ENCODE peak calls at places on chromosomes 16 and 17, in five cellular contexts. One of them, this sample, is unnamed.

GRCh38 chr17:4440021-4440420 is 6.3 kb downstream of the SPNS3 start:
- DNase-seq in prostate gland: no peak
- DNase-seq in Peyer's patch: no peak
- DNase-seq in psoas muscle: no peak
- DNase-seq in right lobe of liver: no peak
- DNase-seq in this sample: no peak

GRCh38 chr16:75305364-75306101 is 54.1 kb upstream of the BCAR1 start:
- DNase-seq in prostate gland: peak; percentile 90
- DNase-seq in Peyer's patch: peak; percentile 78
- DNase-seq in psoas muscle: peak; percentile 89
- DNase-seq in right lobe of liver: peak; percentile 83
- DNase-seq in this sample: no peak

GRCh38 chr17:58270476-58271290 is 10.1 kb downstream of the MPO start:
- DNase-seq in prostate gland: no peak
- DNase-seq in Peyer's patch: no peak
- DNase-seq in psoas muscle: no peak
- DNase-seq in right lobe of liver: no peak
- DNase-seq in this sample: peak; percentile 47

GRCh38 chr17:8739104-8739503 is 5.5 kb downstream of the CCDC42 start:
- DNase-seq in prostate gland: no peak
- DNase-seq in Peyer's patch: no peak
- DNase-seq in psoas muscle: no peak
- DNase-seq in right lobe of liver: no peak
- DNase-seq in this sample: no peak

GRCh38 chr17:12545877-12546513 is 119.7 kb upstream of the MYOCD start:
- DNase-seq in prostate gland: no peak
- DNase-seq in Peyer's patch: no peak
- DNase-seq in psoas muscle: no peak
- DNase-seq in right lobe of liver: no peak
- DNase-seq in this sample: no peak

GRCh38 chr16:64453643-64454042 is 668.2 kb downstream of the CDH11 start:
- DNase-seq in prostate gland: no peak
- DNase-seq in Peyer's patch: no peak
- DNase-seq in psoas muscle: no peak
- DNase-seq in right lobe of liver: no peak
- DNase-seq in this sample: no peak

GRCh38 chr16:19135896-19136438 is 22.2 kb downstream of the ITPRIPL2 start:
- DNase-seq in prostate gland: peak; percentile 69
- DNase-seq in Peyer's patch: peak; percentile 87
- DNase-seq in psoas muscle: peak; percentile 61
- DNase-seq in right lobe of liver: no peak
- DNase-seq in this sample: no peak

GRCh38 chr17:42484304-42484703 is 25.6 kb downstream of the ATP6V0A1 start:
- DNase-seq in prostate gland: no peak
- DNase-seq in Peyer's patch: peak; percentile 50
- DNase-seq in psoas muscle: no peak
- DNase-seq in right lobe of liver: no peak
- DNase-seq in this sample: no peak

GRCh38 chr17:68381076-68381900 is 76.0 kb downstream of the WIPI1 start:
- DNase-seq in prostate gland: no peak
- DNase-seq in Peyer's patch: no peak
- DNase-seq in psoas muscle: no peak
- DNase-seq in right lobe of liver: no peak
- DNase-seq in this sample: peak; percentile 77

GRCh38 chr17:1730345-1731193 is 6.1 kb downstream of the WDR81 start:
- DNase-seq in prostate gland: peak; percentile 81
- DNase-seq in Peyer's patch: peak; percentile 66
- DNase-seq in psoas muscle: peak; percentile 96
- DNase-seq in right lobe of liver: peak; percentile 71
- DNase-seq in this sample: peak; percentile 86

GRCh38 chr17:72143245-72143644 is 22.4 kb downstream of the SOX9 start:
- DNase-seq in prostate gland: no peak
- DNase-seq in Peyer's patch: no peak
- DNase-seq in psoas muscle: no peak
- DNase-seq in right lobe of liver: no peak
- DNase-seq in this sample: no peak

GRCh38 chr16:10655415-10655977 is 39.2 kb downstream of the TEKT5 start:
- DNase-seq in prostate gland: no peak
- DNase-seq in Peyer's patch: no peak
- DNase-seq in psoas muscle: no peak
- DNase-seq in right lobe of liver: no peak
- DNase-seq in this sample: no peak

GRCh38 chr16:25126820-25127232 is 15.3 kb downstream of the LCMT1 start:
- DNase-seq in prostate gland: no peak
- DNase-seq in Peyer's patch: no peak
- DNase-seq in psoas muscle: no peak
- DNase-seq in right lobe of liver: no peak
- DNase-seq in this sample: no peak

GRCh38 chr16:58086381-58087208 is 42.6 kb downstream of the CFAP20 start:
- DNase-seq in prostate gland: no peak
- DNase-seq in Peyer's patch: no peak
- DNase-seq in psoas muscle: no peak
- DNase-seq in right lobe of liver: no peak
- DNase-seq in this sample: no peak

GRCh38 chr17:182164-182751 is 808 bp upstream of the DOC2B start:
- DNase-seq in prostate gland: no peak
- DNase-seq in Peyer's patch: no peak
- DNase-seq in psoas muscle: no peak
- DNase-seq in right lobe of liver: peak; percentile 74
- DNase-seq in this sample: peak; percentile 83

GRCh38 chr16:78005881-78006280 is 16.5 kb upstream of the CLEC3A start:
- DNase-seq in prostate gland: no peak
- DNase-seq in Peyer's patch: no peak
- DNase-seq in psoas muscle: no peak
- DNase-seq in right lobe of liver: no peak
- DNase-seq in this sample: no peak

GRCh38 chr16:6132121-6132520 is 1034.5 kb upstream of the EEF2KMT start:
- DNase-seq in prostate gland: no peak
- DNase-seq in Peyer's patch: no peak
- DNase-seq in psoas muscle: no peak
- DNase-seq in right lobe of liver: no peak
- DNase-seq in this sample: no peak

GRCh38 chr17:50344712-50345380 is 1.1 kb upstream of the XYLT2 start:
- DNase-seq in prostate gland: no peak
- DNase-seq in Peyer's patch: no peak
- DNase-seq in psoas muscle: no peak
- DNase-seq in right lobe of liver: no peak
- DNase-seq in this sample: no peak

GRCh38 chr16:47777191-47777590 is 316.1 kb downstream of the PHKB start:
- DNase-seq in prostate gland: no peak
- DNase-seq in Peyer's patch: no peak
- DNase-seq in psoas muscle: no peak
- DNase-seq in right lobe of liver: no peak
- DNase-seq in this sample: no peak

GRCh38 chr17:42183741-42184711 is 1.2 kb downstream of the HCRT start:
- DNase-seq in prostate gland: peak; percentile 24
- DNase-seq in Peyer's patch: peak; percentile 89
- DNase-seq in psoas muscle: peak; percentile 89
- DNase-seq in right lobe of liver: peak; percentile 76
- DNase-seq in this sample: peak; percentile 90

GRCh38 chr16:20879175-20880053 is 20.7 kb downstream of the DCUN1D3 start:
- DNase-seq in prostate gland: no peak
- DNase-seq in Peyer's patch: no peak
- DNase-seq in psoas muscle: no peak
- DNase-seq in right lobe of liver: no peak
- DNase-seq in this sample: no peak

GRCh38 chr16:13958438-13958837 is 38.5 kb downstream of the ERCC4 start:
- DNase-seq in prostate gland: no peak
- DNase-seq in Peyer's patch: no peak
- DNase-seq in psoas muscle: no peak
- DNase-seq in right lobe of liver: no peak
- DNase-seq in this sample: no peak

GRCh38 chr17:42027961-42028790 is 8.3 kb downstream of the NKIRAS2 start:
- DNase-seq in prostate gland: no peak
- DNase-seq in Peyer's patch: no peak
- DNase-seq in psoas muscle: no peak
- DNase-seq in right lobe of liver: peak; percentile 53
- DNase-seq in this sample: no peak

GRCh38 chr16:48501516-48502377 is 108.2 kb downstream of the N4BP1 start:
- DNase-seq in prostate gland: no peak
- DNase-seq in Peyer's patch: no peak
- DNase-seq in psoas muscle: no peak
- DNase-seq in right lobe of liver: no peak
- DNase-seq in this sample: no peak

GRCh38 chr16:19997734-19998133 is 76.0 kb downstream of the GPR139 start:
- DNase-seq in prostate gland: no peak
- DNase-seq in Peyer's patch: no peak
- DNase-seq in psoas muscle: no peak
- DNase-seq in right lobe of liver: peak; percentile 15
- DNase-seq in this sample: no peak

GRCh38 chr17:67693811-67694210 is 23.9 kb upstream of the NOL11 start:
- DNase-seq in prostate gland: no peak
- DNase-seq in Peyer's patch: no peak
- DNase-seq in psoas muscle: no peak
- DNase-seq in right lobe of liver: no peak
- DNase-seq in this sample: no peak

GRCh38 chr17:2418572-2418971 is 17.7 kb upstream of the MNT start:
- DNase-seq in prostate gland: no peak
- DNase-seq in Peyer's patch: no peak
- DNase-seq in psoas muscle: peak; percentile 67
- DNase-seq in right lobe of liver: no peak
- DNase-seq in this sample: peak; percentile 45

GRCh38 chr16:87556941-87557459 is 45.3 kb upstream of the JPH3 start:
- DNase-seq in prostate gland: no peak
- DNase-seq in Peyer's patch: no peak
- DNase-seq in psoas muscle: peak; percentile 70
- DNase-seq in right lobe of liver: peak; percentile 78
- DNase-seq in this sample: no peak

GRCh38 chr16:53761967-53762726 is 58.2 kb downstream of the FTO start:
- DNase-seq in prostate gland: no peak
- DNase-seq in Peyer's patch: no peak
- DNase-seq in psoas muscle: no peak
- DNase-seq in right lobe of liver: no peak
- DNase-seq in this sample: no peak

GRCh38 chr16:27366687-27367462 is 35.1 kb upstream of the IL21R start:
- DNase-seq in prostate gland: no peak
- DNase-seq in Peyer's patch: peak; percentile 54
- DNase-seq in psoas muscle: no peak
- DNase-seq in right lobe of liver: peak; percentile 52
- DNase-seq in this sample: peak; percentile 65

GRCh38 chr17:39754958-39755549 is 17.3 kb downstream of the GRB7 start:
- DNase-seq in prostate gland: no peak
- DNase-seq in Peyer's patch: no peak
- DNase-seq in psoas muscle: peak; percentile 55
- DNase-seq in right lobe of liver: no peak
- DNase-seq in this sample: no peak

GRCh38 chr17:32525116-32525515 is 38.3 kb downstream of the CDK5R1 start:
- DNase-seq in prostate gland: no peak
- DNase-seq in Peyer's patch: no peak
- DNase-seq in psoas muscle: no peak
- DNase-seq in right lobe of liver: no peak
- DNase-seq in this sample: no peak

GRCh38 chr17:8904686-8905085 is 37.2 kb upstream of the PIK3R6 start:
- DNase-seq in prostate gland: no peak
- DNase-seq in Peyer's patch: no peak
- DNase-seq in psoas muscle: no peak
- DNase-seq in right lobe of liver: no peak
- DNase-seq in this sample: no peak

GRCh38 chr17:51371732-51372151 is 111.4 kb downstream of the UTP18 start:
- DNase-seq in prostate gland: peak; percentile 34
- DNase-seq in Peyer's patch: no peak
- DNase-seq in psoas muscle: no peak
- DNase-seq in right lobe of liver: peak; percentile 29
- DNase-seq in this sample: no peak
- TF ChIP-seq CTCF in prostate gland: no peak
- TF ChIP-seq CTCF in Peyer's patch: peak; percentile 35
- TF ChIP-seq CTCF in psoas muscle: peak; percentile 39
- TF ChIP-seq CTCF in right lobe of liver: peak; percentile 58
- TF ChIP-seq CTCF in this sample: peak; percentile 45

GRCh38 chr17:79183221-79184158 is 108.9 kb downstream of the ENGASE start:
- DNase-seq in prostate gland: no peak
- DNase-seq in Peyer's patch: no peak
- DNase-seq in psoas muscle: no peak
- DNase-seq in right lobe of liver: no peak
- DNase-seq in this sample: no peak
- H3K4me3 ChIP-seq in prostate gland: peak overlapping the region; percentile 7
- H3K4me3 ChIP-seq in Peyer's patch: no peak overlapping the region
- H3K4me3 ChIP-seq in psoas muscle: peak overlapping the region; percentile 34
- H3K4me3 ChIP-seq in right lobe of liver: no peak overlapping the region
- H3K4me3 ChIP-seq in this sample: no peak overlapping the region

GRCh38 chr16:73569266-73569665 is 521.3 kb upstream of the ZFHX3 start:
- DNase-seq in prostate gland: no peak
- DNase-seq in Peyer's patch: no peak
- DNase-seq in psoas muscle: no peak
- DNase-seq in right lobe of liver: no peak
- DNase-seq in this sample: no peak

GRCh38 chr16:73568769-73569168 is 520.8 kb upstream of the ZFHX3 start:
- DNase-seq in prostate gland: no peak
- DNase-seq in Peyer's patch: no peak
- DNase-seq in psoas muscle: no peak
- DNase-seq in right lobe of liver: no peak
- DNase-seq in this sample: no peak

DNA sequence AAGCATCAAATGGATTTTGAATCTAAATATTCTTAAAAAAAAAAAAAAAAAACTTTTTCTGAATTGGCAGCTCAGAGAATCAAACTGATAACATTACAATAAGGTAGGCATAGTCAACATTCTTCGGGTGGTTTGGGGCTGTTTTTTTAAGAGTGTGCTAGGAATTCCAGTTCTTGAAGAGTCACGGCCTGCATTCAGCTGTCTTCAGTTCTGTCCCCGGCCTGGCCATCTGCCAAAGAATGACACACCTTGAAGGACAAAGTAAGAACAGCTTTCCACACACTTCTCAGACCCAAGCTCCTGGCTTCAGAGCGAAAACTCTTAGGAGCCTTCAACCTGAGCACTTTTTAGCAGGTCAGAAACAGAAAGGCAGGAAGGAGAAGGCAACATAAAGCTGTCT is 524.2 kb upstream of the ZFHX3 start:
- DNase-seq in prostate gland: peak; percentile 63
- DNase-seq in Peyer's patch: no peak
- DNase-seq in psoas muscle: peak; percentile 77
- DNase-seq in right lobe of liver: peak; percentile 40
- DNase-seq in this sample: peak; percentile 71
- H3K36me3 ChIP-seq in prostate gland: no peaks in the 10 kb centered on the region
- H3K36me3 ChIP-seq in Peyer's patch: no peaks in the 10 kb centered on the region
- H3K36me3 ChIP-seq in psoas muscle: no peaks in the 10 kb centered on the region
- H3K36me3 ChIP-seq in right lobe of liver: no peaks in the 10 kb centered on the region
- H3K36me3 ChIP-seq in this sample: no peaks in the 10 kb centered on the region

GRCh38 chr17:34255841-34256240 is 756 bp downstream of the CCL2 start:
- DNase-seq in prostate gland: no peak
- DNase-seq in Peyer's patch: no peak
- DNase-seq in psoas muscle: no peak
- DNase-seq in right lobe of liver: no peak
- DNase-seq in this sample: no peak

GRCh38 chr17:34257986-34258326 is 2.9 kb downstream of the CCL2 start:
- DNase-seq in prostate gland: no peak
- DNase-seq in Peyer's patch: no peak
- DNase-seq in psoas muscle: no peak
- DNase-seq in right lobe of liver: no peak
- DNase-seq in this sample: no peak

GRCh38 chr17:34259151-34259550 is 4.1 kb downstream of the CCL2 start:
- DNase-seq in prostate gland: no peak
- DNase-seq in Peyer's patch: no peak
- DNase-seq in psoas muscle: no peak
- DNase-seq in right lobe of liver: no peak
- DNase-seq in this sample: no peak

GRCh38 chr17:34257299-34257985 is 2.4 kb downstream of the CCL2 start:
- DNase-seq in prostate gland: no peak
- DNase-seq in Peyer's patch: no peak
- DNase-seq in psoas muscle: no peak
- DNase-seq in right lobe of liver: no peak
- DNase-seq in this sample: no peak

GRCh38 chr17:34261568-34261967 is 6.5 kb downstream of the CCL2 start:
- DNase-seq in prostate gland: no peak
- DNase-seq in Peyer's patch: no peak
- DNase-seq in psoas muscle: no peak
- DNase-seq in right lobe of liver: no peak
- DNase-seq in this sample: no peak
- TF ChIP-seq CTCF in prostate gland: no peak
- TF ChIP-seq CTCF in Peyer's patch: no peak
- TF ChIP-seq CTCF in psoas muscle: no peak
- TF ChIP-seq CTCF in right lobe of liver: no peak
- TF ChIP-seq CTCF in this sample: no peak